ENCODE peak calls at places on chromosomes 7 and 10, in seven cellular contexts. S is fibroblast of mammary gland, M is GM20000, A is spleen, E is mesothelial cell of epicardium, L is fibroblast of lung, R is cardiac muscle cell. O is an unnamed sample.

GRCh38 chr7:141017555-141017954 is 2.8 kb upstream of the MRPS33 start:
- DNase-seq in S (no peak), M (no peak), A (no peak), E (no peak), L (no peak), R (no peak), O (no peak)

GRCh38 chr10:27072436-27073114 is 27.7 kb downstream of the ANKRD26 start:
- DNase-seq in S (peak), M (no peak), A (no peak), E (no peak), L (no peak), R (no peak), O (no peak)

GRCh38 chr10:5584895-5585516 is 60.2 kb downstream of the CALML3 start:
- DNase-seq in S (peak), M (peak), A (peak), E (no peak), L (no peak), R (no peak), O (no peak)

GRCh38 chr7:29809533-29810155 is 3.3 kb downstream of the WIPF3 start:
- DNase-seq in S (no peak), M (no peak), A (no peak), E (no peak), L (no peak), R (no peak), O (no peak)

GRCh38 chr10:5504146-5505072 is 5.0 kb upstream of the CALML5 start:
- DNase-seq in S (no peak), M (no peak), A (no peak), E (no peak), L (no peak), R (no peak), O (no peak)

GRCh38 chr7:89772276-89772675 is 382.0 kb upstream of the STEAP1 start:
- DNase-seq in S (no peak), M (no peak), A (no peak), E (no peak), L (no peak), R (no peak), O (no peak)

GRCh38 chr7:127904706-127905056 is 126.6 kb downstream of the LRRC4 start:
- DNase-seq in S (no peak), M (no peak), A (no peak), E (no peak), L (no peak), R (no peak), O (no peak)

GRCh38 chr7:103593691-103594090 is 147.7 kb upstream of the SLC26A5 start:
- DNase-seq in S (peak), M (no peak), A (no peak), E (no peak), L (no peak), R (no peak), O (no peak)

GRCh38 chr10:30984563-30985328 is 46.9 kb downstream of the ZNF438 start:
- DNase-seq in S (peak), M (no peak), A (no peak), E (no peak), L (peak), R (no peak), O (no peak)

GRCh38 chr7:29370531-29371314 is 176.1 kb downstream of the CHN2 start:
- DNase-seq in S (peak), M (no peak), A (no peak), E (no peak), L (peak), R (peak), O (no peak)

GRCh38 chr10:130169136-130169888 is 33.1 kb downstream of the GLRX3 start:
- DNase-seq in S (no peak), M (no peak), A (no peak), E (no peak), L (peak), R (no peak), O (no peak)

GRCh38 chr10:6643962-6644361 is 63.9 kb upstream of the PRKCQ start:
- DNase-seq in S (no peak), M (no peak), A (no peak), E (no peak), L (no peak), R (no peak), O (no peak)

GRCh38 chr7:157497744-157498541 is 161.1 kb downstream of the DNAJB6 start:
- DNase-seq in S (no peak), M (no peak), A (peak), E (peak), L (no peak), R (no peak), O (no peak)

GRCh38 chr10:116271593-116272496 is 1.2 kb downstream of the GFRA1 start:
- DNase-seq in S (no peak), M (peak), A (no peak), E (peak), L (peak), R (peak), O (no peak)

GRCh38 chr10:6416892-6417512 is 163.1 kb downstream of the PRKCQ start:
- DNase-seq in S (peak), M (peak), A (no peak), E (no peak), L (peak), R (peak), O (no peak)

DNA sequence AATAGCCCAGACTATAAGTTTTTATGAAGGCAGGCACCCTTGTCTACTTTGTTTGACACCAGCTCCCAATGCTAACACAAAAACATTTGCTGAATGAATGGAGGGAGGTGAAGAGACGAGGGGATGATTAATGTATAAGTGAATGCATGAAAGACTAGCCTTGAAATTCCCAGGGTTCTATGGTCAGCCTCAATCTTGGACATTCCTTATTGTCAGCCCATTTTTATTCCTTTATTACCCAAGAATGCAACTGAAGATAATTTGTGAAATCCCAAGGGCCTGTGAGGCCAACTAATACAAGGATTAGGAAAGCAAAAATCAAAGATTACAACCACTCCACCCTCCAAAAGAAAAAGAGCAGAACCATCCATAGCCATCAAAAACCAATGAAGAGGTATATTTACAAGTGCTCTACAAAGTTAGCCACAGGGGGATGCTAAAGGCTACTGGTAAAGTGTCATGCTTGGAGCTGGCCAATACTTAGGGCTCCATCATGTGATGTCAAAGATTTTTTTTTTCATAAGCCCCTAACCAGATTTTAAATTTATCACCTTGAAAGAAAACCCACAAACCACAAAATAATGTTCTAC is 40.0 kb upstream of the ASAH2 start:
- DNase-seq in S (peak), M (no peak), A (no peak), E (no peak), L (peak), R (no peak), O (no peak)
- TF ChIP-seq CTCF in S (peak), M (no peak), A (no peak), E (no peak), L (peak), R (peak), O (no peak)

DNA sequence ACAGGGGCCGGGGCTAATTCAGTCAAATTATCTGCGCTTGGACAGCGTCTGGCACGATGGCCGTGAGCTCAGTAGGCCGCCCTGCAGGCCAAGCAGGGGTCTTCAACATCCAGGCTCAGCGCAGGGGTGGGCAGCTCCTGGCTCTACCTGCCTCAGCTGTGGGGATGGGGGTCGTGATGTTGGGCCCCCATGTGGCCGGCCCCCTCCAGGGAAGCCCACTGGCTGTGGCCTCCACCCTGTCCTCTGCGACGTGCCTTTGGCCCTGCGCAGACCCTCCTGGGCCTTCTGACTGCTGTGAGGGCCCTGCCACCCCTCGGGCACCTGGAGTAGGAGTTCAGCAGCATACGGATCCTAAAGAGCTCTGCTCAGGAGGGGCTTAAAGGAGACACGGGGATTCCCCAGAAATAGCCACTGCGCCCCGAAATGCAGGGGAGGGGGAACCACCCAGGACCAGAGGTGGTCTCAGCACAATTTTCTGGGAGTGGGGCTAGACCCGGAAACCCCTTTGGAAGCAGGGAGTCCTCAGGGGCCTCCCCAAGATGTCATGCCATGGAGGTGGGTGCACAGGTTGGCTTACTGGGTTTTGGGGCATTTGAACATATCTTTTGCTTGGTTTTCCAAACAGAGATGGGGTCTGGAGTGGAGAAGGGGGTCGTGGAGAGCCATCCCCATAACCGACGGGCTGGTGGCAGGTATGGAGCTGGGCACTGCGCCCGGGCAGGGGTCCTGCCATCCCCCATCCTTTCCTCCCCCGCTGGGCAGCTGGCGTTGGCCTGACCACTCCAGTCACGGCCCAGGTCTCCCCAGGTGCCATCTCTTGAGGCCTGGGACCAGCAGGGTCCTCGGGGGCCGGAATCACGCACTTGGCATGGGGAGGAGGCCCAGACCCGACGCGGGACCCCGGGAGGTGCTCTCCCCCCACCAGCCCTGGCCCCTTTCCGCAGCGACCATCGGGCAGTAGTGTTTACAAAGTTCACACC is 4.0 kb upstream of the ADAP1 start:
- DNase-seq in S (no peak), M (no peak), A (peak), E (no peak), L (no peak), R (no peak), O (no peak)
- TF ChIP-seq CTCF in S (no peak), M (no peak), A (no peak), E (no peak), L (no peak), R (no peak), O (no peak)

GRCh38 chr7:43465581-43466554 is 117.0 kb upstream of the STK17A start:
- DNase-seq in S (peak), M (no peak), A (no peak), E (no peak), L (peak), R (no peak), O (no peak)

GRCh38 chr7:43470110-43470509 is 112.8 kb upstream of the STK17A start:
- DNase-seq in S (no peak), M (no peak), A (no peak), E (no peak), L (no peak), R (no peak), O (no peak)

GRCh38 chr7:43467846-43468245 is 115.1 kb upstream of the STK17A start:
- DNase-seq in S (no peak), M (no peak), A (no peak), E (no peak), L (no peak), R (no peak), O (no peak)

GRCh38 chr7:43467406-43467805 is 115.5 kb upstream of the STK17A start:
- DNase-seq in S (peak), M (no peak), A (no peak), E (no peak), L (peak), R (no peak), O (no peak)

GRCh38 chr7:43469051-43469450 is 113.9 kb upstream of the STK17A start:
- DNase-seq in S (peak), M (no peak), A (no peak), E (no peak), L (no peak), R (no peak), O (no peak)
- TF ChIP-seq CTCF in S (no peak), M (no peak), A (no peak), E (no peak), L (no peak), R (no peak), O (no peak)

GRCh38 chr10:122207135-122207534 is 64.0 kb upstream of the BTBD16 start:
- DNase-seq in S (no peak), M (no peak), A (no peak), E (no peak), L (no peak), R (no peak), O (no peak)

GRCh38 chr10:122207596-122207995 is 63.5 kb upstream of the BTBD16 start:
- DNase-seq in S (no peak), M (no peak), A (no peak), E (no peak), L (peak), R (peak), O (no peak)

GRCh38 chr10:122201401-122201800 is 69.7 kb upstream of the BTBD16 start:
- DNase-seq in S (no peak), M (no peak), A (no peak), E (no peak), L (no peak), R (no peak), O (no peak)

GRCh38 chr10:122206471-122207065 is 64.5 kb upstream of the BTBD16 start:
- DNase-seq in S (peak), M (no peak), A (no peak), E (no peak), L (peak), R (no peak), O (no peak)

GRCh38 chr10:122204691-122205489 is 66.2 kb upstream of the BTBD16 start:
- DNase-seq in S (no peak), M (no peak), A (no peak), E (no peak), L (peak), R (no peak), O (no peak)
- TF ChIP-seq CTCF in S (no peak), M (no peak), A (no peak), E (no peak), L (no peak), R (no peak), O (no peak)

GRCh38 chr10:63506554-63506953 is 14.6 kb upstream of the REEP3 start:
- DNase-seq in S (no peak), M (no peak), A (no peak), E (no peak), L (no peak), R (no peak), O (no peak)

GRCh38 chr10:63503395-63503794 is 17.8 kb upstream of the REEP3 start:
- DNase-seq in S (no peak), M (no peak), A (no peak), E (no peak), L (no peak), R (no peak), O (no peak)

GRCh38 chr10:63505562-63505961 is 15.6 kb upstream of the REEP3 start:
- DNase-seq in S (no peak), M (no peak), A (no peak), E (no peak), L (no peak), R (no peak), O (no peak)

GRCh38 chr10:63502832-63503231 is 18.4 kb upstream of the REEP3 start:
- DNase-seq in S (no peak), M (no peak), A (no peak), E (no peak), L (no peak), R (no peak), O (no peak)

GRCh38 chr10:63504145-63504881 is 16.9 kb upstream of the REEP3 start:
- DNase-seq in S (no peak), M (no peak), A (no peak), E (no peak), L (no peak), R (no peak), O (no peak)
- TF ChIP-seq CTCF in S (no peak), M (no peak), A (no peak), E (no peak), L (no peak), R (no peak), O (no peak)

GRCh38 chr7:97117372-97118188 is at the start of gene SDHAF3:
- DNase-seq in S (peak), M (peak), A (peak), E (peak), L (peak), R (peak), O (peak)
- TF ChIP-seq CTCF in S (no peak), M (no peak), A (peak), E (no peak), L (no peak), R (no peak), O (no peak)

DNA sequence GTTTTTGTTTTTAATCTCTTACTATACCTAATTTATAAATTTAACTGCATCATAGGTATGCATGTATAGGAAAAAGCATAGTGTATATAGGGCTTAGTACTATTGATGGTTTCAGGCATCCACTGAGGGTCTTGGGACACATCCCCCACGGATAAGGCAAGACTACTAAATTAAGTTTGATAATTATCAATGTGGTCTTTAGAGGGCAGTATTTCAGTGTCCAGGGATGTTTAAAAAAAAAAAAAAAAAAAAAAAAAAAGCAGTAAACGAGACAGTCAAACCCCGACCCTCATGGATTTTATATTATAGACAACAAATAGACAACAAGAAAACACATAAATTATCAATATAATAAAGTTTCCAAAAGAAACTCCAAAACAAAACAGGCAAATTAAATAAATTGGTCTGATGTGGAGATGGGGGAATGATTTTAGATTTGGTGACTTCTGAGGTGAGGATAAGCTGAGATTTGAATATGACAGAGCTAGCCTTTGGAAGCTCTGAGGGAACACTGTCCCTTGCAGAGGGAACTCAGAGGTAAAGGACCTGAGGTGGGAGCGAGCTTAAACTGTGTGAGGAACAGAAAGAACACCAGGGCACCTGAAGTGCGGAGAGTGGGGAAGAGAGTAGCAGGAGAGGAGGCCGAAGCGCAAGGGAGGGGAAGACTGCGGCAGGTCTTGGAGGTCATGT is 14.8 kb downstream of the ACSM6 start:
- DNase-seq in S (no peak), M (no peak), A (no peak), E (no peak), L (peak), R (peak), O (no peak)
- TF ChIP-seq CTCF in S (peak), M (no peak), A (no peak), E (peak), L (peak), R (peak), O (no peak)

DNA sequence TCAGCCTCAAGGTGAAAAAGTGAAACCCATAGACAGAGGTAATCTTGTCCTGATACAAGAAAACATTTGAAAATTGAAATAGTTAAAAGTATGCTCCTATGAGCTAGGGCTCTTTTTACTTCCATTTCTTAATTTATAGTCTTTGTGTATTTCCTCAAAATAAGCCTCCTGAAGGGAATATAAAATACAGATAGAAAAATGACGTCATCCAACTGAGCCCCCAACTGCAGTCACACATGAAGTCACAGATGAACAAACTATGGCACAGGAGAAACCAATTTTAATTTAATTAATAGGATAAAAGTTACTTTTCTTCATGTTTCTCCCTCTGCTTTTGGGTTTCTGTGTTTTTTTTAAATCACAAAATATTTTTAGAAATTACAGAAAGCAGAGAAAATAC is 280.3 kb downstream of the HTR7 start:
- DNase-seq in S (no peak), M (no peak), A (no peak), E (no peak), L (no peak), R (no peak), O (no peak)
- TF ChIP-seq CTCF in S (no peak), M (no peak), A (no peak), E (no peak), L (no peak), R (no peak), O (no peak)

DNA sequence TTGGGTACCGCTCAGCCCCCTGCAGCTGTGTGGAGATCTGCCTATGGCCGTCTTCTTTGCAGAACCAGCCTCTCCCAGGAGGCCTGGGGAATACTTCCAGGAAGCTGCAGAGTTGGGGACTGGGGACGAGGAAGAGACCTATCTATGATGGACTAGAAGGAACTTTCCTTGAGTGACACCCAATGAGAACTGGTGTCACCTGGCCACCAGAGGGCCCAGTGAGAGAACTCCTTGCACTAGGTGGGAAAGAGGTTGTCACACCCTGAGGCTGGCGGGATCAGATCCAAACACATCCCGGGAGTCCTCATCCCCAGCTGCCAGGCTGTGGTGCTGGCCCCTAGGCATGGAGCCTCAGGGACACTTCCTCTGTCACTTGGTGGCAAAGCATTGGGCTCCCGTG is 4.9 kb upstream of the GRID2IP start:
- DNase-seq in S (no peak), M (no peak), A (no peak), E (no peak), L (no peak), R (no peak), O (no peak)
- TF ChIP-seq CTCF in S (no peak), M (peak), A (no peak), E (no peak), L (no peak), R (no peak), O (no peak)

O was measured in activated B cell treated with CpG ODN at 0.5 μM for 24 hours.